ENCODE peak calls at places on chromosomes 5 and 9, in ten cellular contexts. D is IMR-90, U is prostate gland, H is tibial nerve, X is sigmoid colon, Z is ovary, K is body of pancreas, I is gastrocnemius medialis, Q is HCT116, O is breast epithelium. S is an unnamed sample.

GRCh38 chr9:133907302-133907880 is 84.7 kb downstream of the VAV2 start:
- DNase-seq in D (no peak), U (no peak), H (no peak), X (no peak), Z (no peak), K (no peak), I (no peak), Q (no peak), O (no peak), S (no peak)

GRCh38 chr5:52842111-52842510 is 54.4 kb downstream of the ITGA1 start:
- DNase-seq in D (no peak), U (no peak), H (no peak), X (no peak), Z (no peak), K (no peak), I (no peak), Q (no peak), O (no peak), S (no peak)

GRCh38 chr9:5392285-5392684 is 45.4 kb downstream of the PLGRKT start:
- DNase-seq in D (peak; percentile 13), U (no peak), H (no peak), X (no peak), Z (no peak), K (no peak), I (no peak), Q (no peak), O (no peak), S (no peak)

GRCh38 chr5:125700380-125700856 is 722.8 kb upstream of the GRAMD2B start:
- DNase-seq in D (no peak), U (no peak), H (no peak), X (no peak), Z (no peak), K (peak; percentile 30), I (no peak), Q (no peak), O (no peak), S (no peak)

GRCh38 chr5:171264842-171265241 is 44.2 kb upstream of the TLX3 start:
- DNase-seq in D (no peak), U (no peak), H (no peak), X (no peak), Z (no peak), K (no peak), I (no peak), Q (no peak), O (no peak), S (no peak)

GRCh38 chr5:102638316-102638715 is 116.8 kb upstream of the PAM start:
- DNase-seq in D (no peak), U (no peak), H (no peak), X (no peak), Z (no peak), K (no peak), I (no peak), Q (no peak), O (no peak), S (no peak)

GRCh38 chr5:35294976-35295375 is 64.7 kb upstream of the PRLR start:
- DNase-seq in D (no peak), U (no peak), H (no peak), X (no peak), Z (no peak), K (peak; percentile 13), I (no peak), Q (no peak), O (no peak), S (no peak)

GRCh38 chr5:178113141-178113787 is at the start of gene N4BP3:
- DNase-seq in D (peak; percentile 44), U (peak; percentile 62), H (no peak), X (no peak), Z (peak; percentile 64), K (peak; percentile 79), I (no peak), Q (peak; percentile 47), O (peak; percentile 52), S (no peak)

GRCh38 chr5:82538339-82539034 is 260.3 kb upstream of the RPS23 start:
- DNase-seq in D (no peak), U (no peak), H (no peak), X (no peak), Z (no peak), K (no peak), I (no peak), Q (no peak), O (no peak), S (no peak)

GRCh38 chr5:43363445-43364152 is 48.6 kb downstream of the CCL28 start:
- DNase-seq in D (no peak), U (no peak), H (no peak), X (no peak), Z (no peak), K (no peak), I (no peak), Q (no peak), O (no peak), S (no peak)

DNA sequence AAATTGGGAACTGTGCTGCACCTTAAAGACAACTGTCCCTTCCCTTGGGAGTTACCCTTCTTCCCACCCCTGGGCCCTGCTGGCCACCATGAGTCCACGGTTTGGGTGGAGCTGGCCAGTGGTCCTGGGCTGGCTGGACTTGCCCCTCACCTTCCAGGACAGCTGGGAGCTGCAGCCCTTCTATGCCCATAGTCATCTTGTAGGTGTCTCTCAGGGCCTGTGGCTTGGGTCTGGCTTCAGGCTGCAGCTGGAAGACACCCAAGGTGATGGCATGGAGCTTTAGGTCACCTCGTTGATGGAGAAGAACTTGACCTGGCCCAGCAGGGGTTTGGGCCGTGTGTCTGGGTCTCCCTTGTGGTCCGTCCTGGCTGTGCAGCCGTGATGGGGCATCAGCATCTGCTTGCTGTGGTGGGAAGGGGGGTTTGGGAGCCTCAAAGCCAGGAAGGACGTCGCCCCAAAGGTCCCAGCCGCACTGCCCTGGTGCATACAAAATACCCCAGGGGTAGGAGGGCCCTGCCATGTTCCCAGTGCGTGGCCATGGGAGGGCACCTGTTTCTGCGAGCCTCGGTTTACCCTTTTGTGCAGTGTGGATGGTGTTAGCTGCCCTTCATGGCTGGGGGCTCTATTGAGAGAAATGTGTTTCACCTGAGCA is 8.9 kb downstream of the WNK2 start:
- DNase-seq in D (no peak), U (no peak), H (no peak), X (no peak), Z (no peak), K (no peak), I (no peak), Q (no peak), O (no peak), S (no peak)
- H3K4me1 ChIP-seq in D (no peaks in the 10 kb centered on the region), U (peaks cover 15% of the 10 kb centered on the region), H (no peaks in the 10 kb centered on the region), X (peaks cover 72% of the 10 kb centered on the region), Z (no peaks in the 10 kb centered on the region), K (peaks cover 91% of the 10 kb centered on the region), I (peaks cover 32% of the 10 kb centered on the region), Q (no peaks in the 10 kb centered on the region), O (no peaks in the 10 kb centered on the region), S (peaks cover 10% of the 10 kb centered on the region)

GRCh38 chr5:149294872-149295829 is 23.5 kb downstream of the AFAP1L1 start:
- DNase-seq in D (no peak), U (no peak), H (no peak), X (no peak), Z (no peak), K (no peak), I (no peak), Q (no peak), O (no peak), S (no peak)
- H3K27ac ChIP-seq in D (no peak overlapping the region), U (no peak overlapping the region), H (no peak overlapping the region), X (no peak overlapping the region), Z (no peak overlapping the region), K (no peak overlapping the region), I (peak overlapping the region; percentile 20), Q (no peak overlapping the region), O (peak overlapping the region; percentile 16), S (no peak overlapping the region)

GRCh38 chr9:105500108-105500766 is 52.4 kb downstream of the FSD1L start:
- DNase-seq in D (peak; percentile 12), U (no peak), H (no peak), X (no peak), Z (no peak), K (no peak), I (no peak), Q (no peak), O (no peak), S (no peak)
- TF ChIP-seq POLR2A in D (no peak), U (no peak), H (no peak), X (no peak), Z (no peak), K (peak; percentile 27), I (no peak), Q (no peak), O (no peak), S (no peak)

GRCh38 chr5:143985832-143986485 is 174.0 kb downstream of the HMHB1 start:
- DNase-seq in D (peak; percentile 79), U (no peak), H (no peak), X (no peak), Z (no peak), K (no peak), I (no peak), Q (no peak), O (no peak), S (no peak)
- H3K4me1 ChIP-seq in D (peaks cover 12% of the 10 kb centered on the region), U (no peaks in the 10 kb centered on the region), H (peaks cover 18% of the 10 kb centered on the region), X (peaks cover 19% of the 10 kb centered on the region), Z (no peaks in the 10 kb centered on the region), K (no peaks in the 10 kb centered on the region), I (no peaks in the 10 kb centered on the region), Q (no peaks in the 10 kb centered on the region), O (no peaks in the 10 kb centered on the region), S (no peaks in the 10 kb centered on the region)

GRCh38 chr5:59099270-59099994 is 516.6 kb downstream of the RAB3C start:
- DNase-seq in D (peak; percentile 96), U (no peak), H (no peak), X (no peak), Z (no peak), K (no peak), I (no peak), Q (no peak), O (no peak), S (no peak)
- H3K27ac ChIP-seq in D (no peak overlapping the region), U (no peak overlapping the region), H (no peak overlapping the region), X (no peak overlapping the region), Z (no peak overlapping the region), K (no peak overlapping the region), I (no peak overlapping the region), Q (no peak overlapping the region), O (no peak overlapping the region), S (peak overlapping the region; percentile 18)

GRCh38 chr5:179833709-179834070 is 13.0 kb downstream of the SQSTM1 start:
- DNase-seq in D (no peak), U (no peak), H (no peak), X (no peak), Z (no peak), K (no peak), I (no peak), Q (no peak), O (no peak), S (no peak)

GRCh38 chr5:179834120-179834519 is 13.4 kb downstream of the SQSTM1 start:
- DNase-seq in D (no peak), U (no peak), H (no peak), X (no peak), Z (no peak), K (no peak), I (no peak), Q (no peak), O (no peak), S (no peak)

GRCh38 chr5:179837076-179838011 is 16.6 kb downstream of the SQSTM1 start:
- DNase-seq in D (no peak), U (no peak), H (no peak), X (peak; percentile 64), Z (no peak), K (no peak), I (peak; percentile 21), Q (no peak), O (no peak), S (no peak)

GRCh38 chr5:179839328-179840256 is 18.9 kb downstream of the SQSTM1 start:
- DNase-seq in D (peak; percentile 39), U (no peak), H (no peak), X (peak; percentile 67), Z (peak; percentile 40), K (peak; percentile 87), I (peak; percentile 88), Q (no peak), O (no peak), S (no peak)

GRCh38 chr5:179836225-179837019 is 15.7 kb downstream of the SQSTM1 start:
- DNase-seq in D (peak; percentile 52), U (no peak), H (no peak), X (peak; percentile 77), Z (peak; percentile 51), K (no peak), I (peak; percentile 51), Q (no peak), O (no peak), S (no peak)
- TF ChIP-seq POLR2A in D (peak; percentile 47), U (no peak), H (no peak), X (no peak), Z (no peak), K (no peak), I (no peak), Q (no peak), O (no peak), S (no peak)